ENCODE peak calls at places on chromosome 21, in five cellular contexts. B, G, M, D and E are unnamed samples.

GRCh38 chr21:37253991-37254390 is 13.1 kb downstream of the VPS26C start:
- DNase-seq in M (no peak), G (no peak), D (no peak), B (no peak), E (no peak)

GRCh38 chr21:32096411-32096810 is 182.4 kb downstream of the MIS18A start:
- DNase-seq in D (no peak), B (no peak), M (no peak), G (no peak), E (no peak)

GRCh38 chr21:42199488-42200463 is 19.2 kb upstream of the ABCG1 start:
- DNase-seq in M (no peak), B (no peak), D (no peak), G (no peak), E (no peak)

GRCh38 chr21:44729336-44730027 is 18.1 kb upstream of the TSPEAR start:
- DNase-seq in B (no peak), D (no peak), G (no peak), M (no peak), E (no peak)

GRCh38 chr21:38359090-38359489 is 102.3 kb downstream of the KCNJ15 start:
- DNase-seq in D (no peak), M (no peak), G (no peak), B (no peak), E (no peak)

GRCh38 chr21:45306832-45307571 is 19.3 kb upstream of the POFUT2 start:
- DNase-seq in B (no peak), G (peak), D (no peak), M (no peak), E (peak)

GRCh38 chr21:43931454-43931853 is 66.4 kb downstream of the AGPAT3 start:
- DNase-seq in M (no peak), D (no peak), G (no peak), B (no peak), E (no peak)

GRCh38 chr21:43864806-43865470 is at the start of gene AGPAT3:
- DNase-seq in B (no peak), G (no peak), D (peak), M (no peak), E (peak)

GRCh38 chr21:42234464-42235241 is 15.7 kb downstream of the ABCG1 start:
- DNase-seq in M (no peak), B (no peak), D (peak), G (no peak), E (peak)

GRCh38 chr21:29893687-29894086 is 46.1 kb downstream of the GRIK1 start:
- DNase-seq in G (no peak), B (no peak), M (no peak), D (no peak), E (no peak)

GRCh38 chr21:45580181-45580575 is 37.9 kb upstream of the SLC19A1 start:
- DNase-seq in D (no peak), M (no peak), G (no peak), B (peak), E (no peak)

GRCh38 chr21:28818663-28819278 is 173.9 kb downstream of the LTN1 start:
- DNase-seq in D (no peak), B (no peak), M (no peak), G (no peak), E (no peak)

GRCh38 chr21:46646541-46647154 is 11.2 kb downstream of the PRMT2 start:
- DNase-seq in D (no peak), G (no peak), M (no peak), B (no peak), E (no peak)

GRCh38 chr21:32705901-32706300 is 21.9 kb downstream of the SYNJ1 start:
- DNase-seq in D (no peak), G (no peak), B (no peak), M (no peak), E (no peak)

GRCh38 chr21:20086508-20086907 is 911.7 kb upstream of the NCAM2 start:
- DNase-seq in B (no peak), G (no peak), D (no peak), M (no peak), E (no peak)

GRCh38 chr21:16838330-16838729 is 674.5 kb upstream of the CXADR start:
- DNase-seq in G (no peak), M (no peak), D (no peak), B (no peak), E (no peak)

GRCh38 chr21:16742116-16742515 is 770.7 kb upstream of the CXADR start:
- DNase-seq in B (no peak), D (no peak), G (no peak), M (no peak), E (no peak)

GRCh38 chr21:46255166-46255565 is 26.6 kb upstream of the LSS start:
- DNase-seq in B (no peak), G (no peak), D (no peak), M (no peak), E (no peak)

GRCh38 chr21:33314096-33314495 is 10.7 kb upstream of the IFNAR1 start:
- DNase-seq in G (no peak), B (no peak), D (no peak), M (no peak), E (no peak)

GRCh38 chr21:35352066-35352770 is 303.1 kb upstream of the RUNX1 start:
- DNase-seq in B (no peak), G (no peak), D (no peak), M (no peak), E (no peak)

GRCh38 chr21:25550352-25550751 is 56.9 kb downstream of the MRPL39 start:
- DNase-seq in G (no peak), B (no peak), D (no peak), M (no peak), E (no peak)

GRCh38 chr21:38945536-38946245 is 140.0 kb downstream of the ETS2 start:
- DNase-seq in B (no peak), M (no peak), D (no peak), G (no peak), E (no peak)

GRCh38 chr21:37264808-37265207 is 2.3 kb downstream of the VPS26C start:
- DNase-seq in M (no peak), D (no peak), G (no peak), B (no peak), E (no peak)